ENCODE peak calls at places on chromosomes 13 and 19, in four cellular contexts. X is gastrocnemius medialis; G is CD8-positive, alpha-beta memory T cell; Y is left lung. Q is an unnamed sample.

GRCh38 chr19:38055040-38055439 is 148.0 kb downstream of the SIPA1L3 start:
- DNase-seq in X (no peak), G (no peak), Y (peak; percentile 46), Q (no peak)

GRCh38 chr19:48490980-48491792 is 20.4 kb downstream of the LMTK3 start:
- DNase-seq in X (no peak), G (peak; percentile 61), Y (no peak), Q (peak; percentile 60)

GRCh38 chr13:50645092-50645491 is 198.4 kb downstream of the DLEU7 start:
- DNase-seq in X (no peak), G (no peak), Y (no peak), Q (no peak)

GRCh38 chr19:46599716-46600392 is 1.3 kb upstream of the CALM3 start:
- DNase-seq in X (no peak), G (no peak), Y (no peak), Q (no peak)

GRCh38 chr19:39996218-39996810 is 546 bp upstream of the ZNF546 start:
- DNase-seq in X (no peak), G (peak; percentile 26), Y (no peak), Q (peak; percentile 15)

GRCh38 chr19:58407658-58408151 is 744 bp upstream of the ZNF584 start:
- DNase-seq in X (no peak), G (no peak), Y (no peak), Q (no peak)

GRCh38 chr13:23986619-23987018 is 89.3 kb upstream of the C1QTNF9B start:
- DNase-seq in X (no peak), G (no peak), Y (no peak), Q (no peak)

GRCh38 chr13:90230311-90230710 is 1117.2 kb upstream of the MIR17HG start:
- DNase-seq in X (no peak), G (no peak), Y (peak; percentile 78), Q (no peak)

GRCh38 chr13:110448677-110449076 is 112.8 kb downstream of the RAB20 start:
- DNase-seq in X (no peak), G (no peak), Y (peak; percentile 58), Q (no peak)

GRCh38 chr19:30309983-30310805 is 62.0 kb upstream of the ZNF536 start:
- DNase-seq in X (no peak), G (no peak), Y (no peak), Q (no peak)

GRCh38 chr19:33808399-33808798 is 11.7 kb downstream of the KCTD15 start:
- DNase-seq in X (no peak), G (no peak), Y (no peak), Q (no peak)

GRCh38 chr13:58239774-58240268 is 608.3 kb downstream of the PCDH17 start:
- DNase-seq in X (no peak), G (no peak), Y (peak; percentile 47), Q (no peak)
- H3K4me1 ChIP-seq in X (no peaks in the 10 kb centered on the region), G (no peaks in the 10 kb centered on the region), Y (no peaks in the 10 kb centered on the region), Q (no peaks in the 10 kb centered on the region)

GRCh38 chr19:14718522-14719113 is 28.8 kb downstream of the ZNF333 start:
- DNase-seq in X (no peak), G (no peak), Y (no peak), Q (no peak)

GRCh38 chr19:14719162-14719561 is 29.3 kb downstream of the ZNF333 start:
- DNase-seq in X (no peak), G (no peak), Y (no peak), Q (no peak)

GRCh38 chr19:14722127-14722526 is 32.3 kb downstream of the ZNF333 start:
- DNase-seq in X (no peak), G (no peak), Y (no peak), Q (no peak)
- H3K9me3 ChIP-seq in X (peaks cover 69% of the 10 kb centered on the region), G (peaks cover 48% of the 10 kb centered on the region), Y (peaks cover 21% of the 10 kb centered on the region), Q (peaks cover 37% of the 10 kb centered on the region)

GRCh38 chr13:40562975-40563349 is 103.5 kb downstream of the FOXO1 start:
- DNase-seq in X (no peak), G (no peak), Y (peak; percentile 82), Q (no peak)
- H3K4me1 ChIP-seq in X (peaks cover 89% of the 10 kb centered on the region), G (peaks cover 65% of the 10 kb centered on the region), Y (peaks cover 50% of the 10 kb centered on the region), Q (peaks cover 50% of the 10 kb centered on the region)

DNA sequence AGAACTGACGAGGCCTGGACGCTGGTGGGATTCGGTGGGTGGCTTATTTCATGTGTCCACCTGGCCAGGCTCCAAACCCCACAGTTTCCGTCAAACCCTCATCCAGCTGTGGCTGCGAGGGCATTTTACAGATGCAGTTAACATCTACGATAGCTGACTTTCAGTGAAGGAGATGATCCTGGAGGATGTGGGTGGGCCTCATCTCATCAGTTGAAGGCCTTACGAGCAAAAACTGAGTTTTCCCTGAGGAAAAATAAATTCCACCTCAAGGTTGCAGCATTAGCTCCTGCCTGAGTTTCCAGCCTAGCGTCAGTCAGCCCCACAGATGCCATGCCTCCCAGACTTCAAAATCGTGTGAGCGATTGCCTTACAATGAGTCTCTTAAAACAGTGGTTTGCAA is 111.1 kb upstream of the PEG3 start:
- DNase-seq in X (no peak), G (no peak), Y (no peak), Q (no peak)
- H3K9me3 ChIP-seq in X (no peaks in the 10 kb centered on the region), G (no peaks in the 10 kb centered on the region), Y (no peaks in the 10 kb centered on the region), Q (no peaks in the 10 kb centered on the region)

DNA sequence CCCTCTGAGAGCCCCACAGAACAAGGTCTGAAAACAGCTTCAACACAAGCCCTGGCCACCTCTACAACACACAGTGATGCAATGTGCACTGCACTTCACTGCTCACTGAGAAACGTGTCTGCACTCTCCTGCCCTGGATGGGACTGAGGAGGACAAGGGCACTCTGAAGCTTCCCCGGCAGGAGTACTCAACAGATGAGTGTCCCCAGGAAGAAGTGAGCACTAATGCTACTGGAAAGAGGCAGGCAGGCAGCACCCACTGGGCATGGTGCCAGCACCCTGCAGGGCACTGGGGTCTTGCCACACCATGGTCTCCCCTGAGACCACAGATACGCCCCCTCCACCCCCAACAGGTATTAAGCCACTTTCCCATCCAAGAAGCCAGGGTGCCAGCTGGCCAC is 17.7 kb upstream of the SLC35E1 start:
- DNase-seq in X (no peak), G (no peak), Y (peak; percentile 61), Q (no peak)
- H3K4me1 ChIP-seq in X (peaks cover 85% of the 10 kb centered on the region), G (peaks cover 76% of the 10 kb centered on the region), Y (peaks cover 85% of the 10 kb centered on the region), Q (peaks cover 64% of the 10 kb centered on the region)

Q was measured in effector memory CD4-positive, alpha-beta T cell.